ENCODE peak calls at places on chromosomes 5 and 9, in five cellular contexts. B, A, V, C and F are unnamed samples.

GRCh38 chr5:176466245-176466871 is 18.2 kb downstream of the FAF2 start:
- DNase-seq in B (no peak), A (no peak), V (peak), C (no peak), F (no peak)

GRCh38 chr5:139808481-139809330 is 13.1 kb downstream of the PSD2 start:
- DNase-seq in B (peak), A (no peak), V (peak), C (no peak), F (peak)

GRCh38 chr9:27726244-27727141 is 153.2 kb upstream of the C9orf72 start:
- DNase-seq in B (peak), A (peak), V (peak), C (peak), F (peak)

GRCh38 chr5:57501414-57502321 is 19.1 kb upstream of the ACTBL2 start:
- DNase-seq in B (no peak), A (no peak), V (peak), C (no peak), F (no peak)

GRCh38 chr9:78298046-78298511 is 1.2 kb downstream of the PSAT1 start:
- DNase-seq in B (no peak), A (no peak), V (no peak), C (no peak), F (no peak)

GRCh38 chr5:143742951-143743350 is 69.0 kb upstream of the HMHB1 start:
- DNase-seq in B (no peak), A (no peak), V (no peak), C (no peak), F (no peak)

GRCh38 chr5:180179399-180180197 is 29.4 kb downstream of the RASGEF1C start:
- DNase-seq in B (no peak), A (no peak), V (no peak), C (no peak), F (no peak)

GRCh38 chr9:69380301-69380700 is 55.3 kb downstream of the ENTREP1 start:
- DNase-seq in B (no peak), A (no peak), V (no peak), C (no peak), F (no peak)

GRCh38 chr9:34558911-34559615 is 30.5 kb downstream of the CNTFR start:
- DNase-seq in B (no peak), A (peak), V (no peak), C (no peak), F (no peak)

GRCh38 chr5:110900829-110901228 is 162.0 kb downstream of the SLC25A46 start:
- DNase-seq in B (no peak), A (no peak), V (peak), C (no peak), F (no peak)

GRCh38 chr5:76855961-76856360 is 6.1 kb downstream of the S100Z start:
- DNase-seq in B (no peak), A (no peak), V (no peak), C (no peak), F (no peak)

GRCh38 chr5:37249820-37250175 is 622 bp upstream of the CPLANE1 start:
- DNase-seq in B (no peak), A (no peak), V (no peak), C (no peak), F (no peak)

GRCh38 chr5:42858709-42859108 is 47.0 kb upstream of the SELENOP start:
- DNase-seq in B (no peak), A (no peak), V (no peak), C (no peak), F (no peak)

GRCh38 chr9:72932669-72933068 is 20.2 kb downstream of the ALDH1A1 start:
- DNase-seq in B (no peak), A (no peak), V (no peak), C (no peak), F (no peak)

GRCh38 chr5:124399426-124399961 is 346.9 kb downstream of the ZNF608 start:
- DNase-seq in B (no peak), A (no peak), V (no peak), C (no peak), F (no peak)

GRCh38 chr5:65190328-65191053 is 291.2 kb downstream of the ADAMTS6 start:
- DNase-seq in B (no peak), A (no peak), V (peak), C (no peak), F (no peak)

GRCh38 chr9:114385412-114386181 is 2.2 kb downstream of the AKNA start:
- DNase-seq in B (no peak), A (peak), V (peak), C (peak), F (no peak)

GRCh38 chr9:121622842-121623203 is 28.6 kb upstream of the DAB2IP start:
- DNase-seq in B (no peak), A (no peak), V (no peak), C (no peak), F (no peak)

DNA sequence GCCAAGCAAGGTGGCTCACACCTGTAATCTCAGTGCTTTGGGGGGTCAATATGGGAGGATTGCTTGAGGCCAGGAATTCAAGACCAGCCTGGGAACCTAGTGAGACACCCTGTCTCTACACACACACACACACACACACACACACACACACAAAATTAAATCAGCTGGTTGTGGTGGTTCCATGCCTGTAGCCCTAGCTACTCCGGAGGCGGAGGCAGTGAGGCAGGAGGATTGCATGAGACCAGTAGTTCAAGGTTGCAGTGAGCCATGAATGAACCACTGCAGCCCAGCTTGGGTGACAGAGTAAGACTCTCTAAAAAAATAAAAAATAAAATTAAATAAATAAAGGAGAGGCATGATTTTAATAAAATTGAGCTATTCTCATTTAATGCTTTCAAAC is 13.1 kb downstream of the CEMIP2 start:
- DNase-seq in B (no peak), A (no peak), V (no peak), C (no peak), F (no peak)
- TF ChIP-seq CTCF in B (no peak), A (no peak), V (no peak), C (no peak), F (no peak)

GRCh38 chr9:112446518-112446917 is 40.1 kb upstream of the KIAA1958 start:
- DNase-seq in B (no peak), A (no peak), V (no peak), C (no peak), F (no peak)
- TF ChIP-seq CTCF in B (no peak), A (no peak), V (no peak), C (no peak), F (no peak)

GRCh38 chr9:82549174-82549821 is 513.6 kb downstream of the RASEF start:
- DNase-seq in B (no peak), A (no peak), V (no peak), C (no peak), F (no peak)
- TF ChIP-seq CTCF in B (no peak), A (no peak), V (no peak), C (no peak), F (no peak)

DNA sequence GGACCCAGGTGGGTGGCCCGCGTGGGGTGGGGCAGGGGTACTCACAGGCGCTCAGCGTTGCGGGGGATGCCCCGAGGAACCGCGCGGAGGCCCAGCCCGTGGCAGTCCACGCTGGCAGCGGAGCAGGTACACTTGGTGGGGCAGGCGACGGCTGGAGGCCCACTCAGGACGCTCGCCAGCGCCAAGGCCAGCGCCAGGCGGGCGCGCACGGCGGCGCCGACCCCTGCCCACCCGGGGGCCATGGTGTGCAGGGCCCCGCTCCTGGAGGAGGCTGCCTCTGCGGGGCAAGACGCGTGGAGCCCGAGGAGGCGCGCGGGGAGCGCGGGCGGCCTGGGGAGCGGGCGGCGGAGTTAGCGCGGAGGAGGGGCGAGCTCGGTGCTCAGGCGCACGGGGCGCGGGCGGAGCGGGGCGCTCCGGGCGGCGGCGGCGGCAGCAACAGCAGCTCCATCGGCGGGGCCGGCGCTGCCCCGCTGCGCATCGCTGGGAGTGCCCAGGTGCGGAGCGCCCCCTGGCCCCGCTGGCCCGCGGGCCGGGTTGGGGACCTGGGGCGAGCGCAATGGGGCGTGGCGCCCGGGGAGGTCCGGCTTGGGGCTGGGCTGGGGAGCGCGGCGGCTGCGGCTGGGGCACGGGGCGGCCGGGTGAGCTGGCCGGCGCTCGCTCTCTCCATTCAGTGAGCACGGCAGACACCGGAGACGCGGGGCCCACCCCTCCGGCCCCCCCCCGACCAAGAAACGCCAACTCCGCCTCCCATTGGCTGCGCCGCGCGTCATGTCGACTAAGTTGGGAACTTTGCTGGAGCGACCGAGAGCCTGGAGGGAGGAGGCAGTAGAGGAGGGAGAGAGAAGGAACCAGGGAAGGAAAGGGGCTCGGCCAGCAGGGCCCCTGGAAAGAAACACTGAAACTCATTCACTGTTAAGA is at the start of gene SLIT3:
- DNase-seq in B (peak), A (peak), V (peak), C (no peak), F (no peak)
- TF ChIP-seq CTCF in B (no peak), A (no peak), V (peak), C (no peak), F (no peak)

GRCh38 chr9:133863193-133863592 is 125.0 kb upstream of the SARDH start:
- DNase-seq in B (no peak), A (no peak), V (no peak), C (no peak), F (no peak)

GRCh38 chr9:133861692-133862091 is 123.5 kb upstream of the SARDH start:
- DNase-seq in B (no peak), A (no peak), V (no peak), C (no peak), F (no peak)

GRCh38 chr9:133861103-133861502 is 123.0 kb upstream of the SARDH start:
- DNase-seq in B (no peak), A (no peak), V (no peak), C (no peak), F (no peak)

GRCh38 chr9:133864011-133864410 is 125.9 kb upstream of the SARDH start:
- DNase-seq in B (peak), A (no peak), V (no peak), C (no peak), F (no peak)

DNA sequence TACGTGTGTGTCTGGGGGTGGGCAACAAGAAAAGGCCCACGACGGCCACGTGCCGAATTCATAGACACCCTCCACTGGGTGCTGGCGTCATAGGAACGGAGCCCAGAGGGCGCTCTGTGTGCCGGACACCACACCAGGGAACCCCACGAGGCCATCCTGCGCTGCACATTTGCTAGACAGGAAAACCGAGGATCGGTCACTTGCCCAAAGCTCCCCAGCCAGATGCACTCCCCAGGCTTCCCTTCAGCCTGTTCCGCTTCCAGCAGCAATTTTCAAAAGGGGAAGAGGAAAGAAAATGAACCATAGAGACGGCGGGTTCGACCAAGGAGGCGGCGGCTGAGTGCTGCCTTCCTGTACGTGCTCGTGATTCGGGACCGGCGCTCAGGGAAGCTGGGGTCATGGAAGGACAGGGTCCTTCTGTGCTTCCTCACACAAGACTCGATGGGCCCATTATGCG is 124.5 kb upstream of the SARDH start:
- DNase-seq in B (no peak), A (peak), V (no peak), C (no peak), F (no peak)
- TF ChIP-seq CTCF in B (no peak), A (no peak), V (no peak), C (no peak), F (no peak)